ENCODE peak calls at places on chromosomes 6 and 20, in seven cellular contexts. S, I, L, W, O, Y and F are unnamed samples.

GRCh38 chr6:140082867-140083297 is 708.4 kb upstream of the CITED2 start:
- DNase-seq in S (no peak), I (no peak), L (no peak), W (no peak), O (no peak), Y (no peak), F (no peak)

GRCh38 chr20:3797592-3798404 is 1.7 kb downstream of the CDC25B start:
- DNase-seq in S (no peak), I (no peak), L (no peak), W (no peak), O (no peak), Y (peak; percentile 42), F (no peak)

GRCh38 chr6:4021133-4021861 is 57.6 kb downstream of the FAM217A start:
- DNase-seq in S (peak; percentile 75), I (peak; percentile 98), L (peak; percentile 96), W (peak; percentile 88), O (peak; percentile 87), Y (peak; percentile 74), F (peak; percentile 93)

GRCh38 chr6:124962617-124963415 is 579 bp downstream of the RNF217 start:
- DNase-seq in S (no peak), I (peak; percentile 51), L (peak; percentile 47), W (no peak), O (no peak), Y (no peak), F (peak; percentile 65)

GRCh38 chr20:25525857-25526256 is 59.5 kb downstream of the NINL start:
- DNase-seq in S (no peak), I (peak; percentile 85), L (no peak), W (no peak), O (no peak), Y (no peak), F (no peak)

GRCh38 chr20:1952737-1953530 is 40.9 kb downstream of the PDYN start:
- DNase-seq in S (no peak), I (no peak), L (no peak), W (no peak), O (no peak), Y (no peak), F (no peak)

GRCh38 chr6:154961141-154961540 is 34.0 kb upstream of the TIAM2 start:
- DNase-seq in S (no peak), I (no peak), L (no peak), W (no peak), O (no peak), Y (no peak), F (no peak)

GRCh38 chr6:125753218-125753936 is 3.9 kb downstream of the HEY2 start:
- DNase-seq in S (no peak), I (no peak), L (no peak), W (no peak), O (no peak), Y (no peak), F (no peak)

GRCh38 chr20:46151936-46152335 is 33.8 kb downstream of the CD40 start:
- DNase-seq in S (no peak), I (no peak), L (no peak), W (no peak), O (no peak), Y (no peak), F (no peak)

GRCh38 chr20:58421497-58421850 is 32.4 kb downstream of the VAPB start:
- DNase-seq in S (no peak), I (no peak), L (no peak), W (no peak), O (no peak), Y (no peak), F (no peak)

GRCh38 chr6:28281288-28282064 is at the start of gene PGBD1:
- DNase-seq in S (peak; percentile 10), I (peak; percentile 86), L (peak; percentile 76), W (no peak), O (peak; percentile 84), Y (no peak), F (peak; percentile 54)

GRCh38 chr6:16430661-16431089 is 192.3 kb downstream of the GMPR start:
- DNase-seq in S (no peak), I (no peak), L (no peak), W (no peak), O (no peak), Y (no peak), F (no peak)

GRCh38 chr20:25676164-25676809 is 20.4 kb downstream of the ZNF337 start:
- DNase-seq in S (no peak), I (no peak), L (no peak), W (no peak), O (no peak), Y (no peak), F (no peak)

GRCh38 chr20:10560681-10561080 is 113.1 kb downstream of the JAG1 start:
- DNase-seq in S (no peak), I (no peak), L (no peak), W (no peak), O (no peak), Y (no peak), F (no peak)

GRCh38 chr20:63464289-63464635 is 8.2 kb downstream of the KCNQ2 start:
- DNase-seq in S (no peak), I (no peak), L (no peak), W (no peak), O (no peak), Y (no peak), F (no peak)

GRCh38 chr20:18728165-18728866 is 85.3 kb upstream of the SCP2D1 start:
- DNase-seq in S (no peak), I (no peak), L (no peak), W (no peak), O (no peak), Y (no peak), F (no peak)

GRCh38 chr6:143233563-143234285 is 173.0 kb downstream of the AIG1 start:
- DNase-seq in S (no peak), I (no peak), L (no peak), W (no peak), O (peak; percentile 20), Y (no peak), F (no peak)

GRCh38 chr6:47114460-47114859 is 72.3 kb upstream of the ADGRF1 start:
- DNase-seq in S (no peak), I (no peak), L (no peak), W (no peak), O (no peak), Y (no peak), F (no peak)
- H3K27ac ChIP-seq in S (no peak overlapping the region), I (no peak overlapping the region), L (no peak overlapping the region), W (no peak overlapping the region), O (no peak overlapping the region), Y (no peak overlapping the region), F (no peak overlapping the region)

GRCh38 chr20:36676701-36677421 is 30.9 kb upstream of the SLA2 start:
- DNase-seq in S (no peak), I (no peak), L (no peak), W (no peak), O (peak; percentile 83), Y (no peak), F (no peak)
- H3K27ac ChIP-seq in S (no peak overlapping the region), I (no peak overlapping the region), L (no peak overlapping the region), W (no peak overlapping the region), O (peak overlapping the region; percentile 98), Y (no peak overlapping the region), F (no peak overlapping the region)

GRCh38 chr6:8192067-8192466 is 89.7 kb upstream of the EEF1E1 start:
- DNase-seq in S (no peak), I (no peak), L (no peak), W (no peak), O (no peak), Y (no peak), F (no peak)

GRCh38 chr6:8194499-8194898 is 92.2 kb upstream of the EEF1E1 start:
- DNase-seq in S (no peak), I (no peak), L (no peak), W (no peak), O (no peak), Y (no peak), F (no peak)

GRCh38 chr6:8195040-8195713 is 92.8 kb upstream of the EEF1E1 start:
- DNase-seq in S (no peak), I (no peak), L (no peak), W (no peak), O (no peak), Y (no peak), F (no peak)

GRCh38 chr6:8192597-8192996 is 90.2 kb upstream of the EEF1E1 start:
- DNase-seq in S (no peak), I (no peak), L (no peak), W (no peak), O (no peak), Y (no peak), F (no peak)

DNA sequence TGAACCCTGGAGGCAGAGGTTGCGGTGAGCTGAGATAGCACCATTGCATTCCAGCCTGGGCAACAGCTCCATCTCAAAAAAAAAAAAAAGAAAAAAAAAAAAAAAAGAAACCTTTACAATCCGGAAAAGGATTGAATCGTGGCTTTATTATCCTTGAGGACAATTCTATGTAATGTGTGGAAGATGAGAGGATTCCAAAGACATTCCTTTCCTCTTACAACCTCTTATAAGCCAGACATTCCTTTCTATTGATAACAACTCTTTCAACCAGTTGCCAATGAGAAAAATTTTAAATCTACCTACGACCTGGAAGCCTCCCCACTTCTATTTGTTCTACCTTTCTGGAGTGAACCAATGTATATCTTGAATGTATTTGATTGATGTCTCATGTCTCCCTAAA is 91.2 kb upstream of the EEF1E1 start:
- DNase-seq in S (no peak), I (no peak), L (no peak), W (no peak), O (no peak), Y (no peak), F (no peak)
- H3K27ac ChIP-seq in S (no peak overlapping the region), I (peak overlapping the region; percentile 65), L (no peak overlapping the region), W (no peak overlapping the region), O (peak overlapping the region; percentile 54), Y (no peak overlapping the region), F (no peak overlapping the region)

GRCh38 chr20:49833483-49833882 is 20.9 kb downstream of the SLC9A8 start:
- DNase-seq in S (no peak), I (no peak), L (no peak), W (no peak), O (peak; percentile 80), Y (no peak), F (no peak)

GRCh38 chr20:49832632-49833327 is 20.2 kb downstream of the SLC9A8 start:
- DNase-seq in S (no peak), I (no peak), L (no peak), W (no peak), O (no peak), Y (no peak), F (no peak)

GRCh38 chr20:49838546-49838945 is 25.9 kb downstream of the SLC9A8 start:
- DNase-seq in S (no peak), I (no peak), L (no peak), W (no peak), O (no peak), Y (no peak), F (no peak)

GRCh38 chr20:49831770-49832631 is 19.4 kb downstream of the SLC9A8 start:
- DNase-seq in S (no peak), I (no peak), L (no peak), W (no peak), O (no peak), Y (no peak), F (no peak)

GRCh38 chr20:49835031-49835430 is 22.4 kb downstream of the SLC9A8 start:
- DNase-seq in S (no peak), I (no peak), L (no peak), W (no peak), O (no peak), Y (no peak), F (no peak)
- H3K27ac ChIP-seq in S (no peak overlapping the region), I (no peak overlapping the region), L (no peak overlapping the region), W (no peak overlapping the region), O (no peak overlapping the region), Y (no peak overlapping the region), F (no peak overlapping the region)

DNA sequence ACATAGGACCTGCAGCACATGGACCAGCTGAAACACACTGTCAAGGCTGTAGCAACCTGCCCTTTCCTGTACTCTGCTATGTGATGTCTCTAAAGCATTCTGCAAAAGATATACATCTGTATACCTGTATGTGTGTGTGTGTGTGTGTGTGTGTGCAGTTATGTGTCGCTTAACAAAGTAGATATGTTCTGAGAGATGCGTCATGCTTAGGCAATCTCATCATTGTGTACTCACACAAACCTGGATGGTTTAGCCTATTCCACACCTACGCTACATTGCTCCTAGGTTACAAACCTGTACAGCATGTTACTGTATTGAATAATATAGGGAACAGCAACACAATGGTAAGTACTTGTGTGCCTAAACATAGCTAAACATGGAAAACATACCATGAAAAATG is 44.5 kb upstream of the BMP5 start:
- DNase-seq in S (no peak), I (no peak), L (no peak), W (no peak), O (no peak), Y (no peak), F (no peak)
- H3K27ac ChIP-seq in S (no peak overlapping the region), I (no peak overlapping the region), L (no peak overlapping the region), W (no peak overlapping the region), O (no peak overlapping the region), Y (no peak overlapping the region), F (no peak overlapping the region)